ENCODE peak calls at places on chromosome 19, in seven cellular contexts. X is fibroblast of lung, P is astrocyte, H is breast epithelium, S is RWPE1, K is stomach, W is tibial artery. Q is an unnamed sample.

GRCh38 chr19:50817941-50818858 is 5.4 kb downstream of the KLK1 start:
- DNase-seq in P (no peak), S (no peak), W (no peak), X (no peak), H (no peak), K (peak; percentile 48), Q (no peak)

GRCh38 chr19:13127811-13128575 is 9.9 kb downstream of the NACC1 start:
- DNase-seq in K (no peak), P (no peak), W (no peak), S (no peak), X (no peak), H (no peak), Q (no peak)

GRCh38 chr19:21568816-21569496 is 63.6 kb downstream of the ZNF429 start:
- DNase-seq in W (peak; percentile 94), X (peak; percentile 92), H (peak; percentile 94), S (no peak), P (peak; percentile 89), K (peak; percentile 83), Q (peak; percentile 90)

GRCh38 chr19:41334793-41335192 is 18.9 kb downstream of the TGFB1 start:
- DNase-seq in X (no peak), K (no peak), S (no peak), W (no peak), P (no peak), H (no peak), Q (no peak)

GRCh38 chr19:30692517-30692870 is 320.3 kb downstream of the ZNF536 start:
- DNase-seq in W (no peak), X (no peak), P (no peak), H (no peak), S (no peak), K (no peak), Q (peak; percentile 56)

GRCh38 chr19:32287811-32288227 is 57.6 kb upstream of the ZNF507 start:
- DNase-seq in X (peak; percentile 8), W (peak; percentile 72), H (peak; percentile 21), P (peak; percentile 2), S (no peak), K (peak; percentile 52), Q (peak; percentile 75)

GRCh38 chr19:38736413-38737280 is 7.6 kb downstream of the CAPN12 start:
- DNase-seq in H (peak; percentile 75), S (peak; percentile 59), W (no peak), P (no peak), K (peak; percentile 83), X (peak; percentile 45), Q (no peak)

GRCh38 chr19:4449022-4449825 is 8.4 kb downstream of the UBXN6 start:
- DNase-seq in W (peak; percentile 85), P (no peak), X (no peak), H (peak; percentile 66), K (no peak), S (no peak), Q (peak; percentile 77)

GRCh38 chr19:322616-323015 is 22.0 kb downstream of the MIER2 start:
- DNase-seq in X (no peak), S (no peak), K (no peak), H (no peak), W (peak; percentile 4), P (no peak), Q (no peak)

GRCh38 chr19:11530432-11530831 is 1.5 kb upstream of the ECSIT start:
- DNase-seq in W (peak; percentile 90), P (peak; percentile 68), H (peak; percentile 67), K (peak; percentile 80), S (peak; percentile 84), X (peak; percentile 82), Q (no peak)

GRCh38 chr19:17796013-17796837 is 1.3 kb downstream of the B3GNT3 start:
- DNase-seq in K (peak; percentile 77), H (no peak), P (no peak), W (no peak), S (no peak), X (no peak), Q (no peak)

GRCh38 chr19:33876619-33877018 is 79.9 kb downstream of the KCTD15 start:
- DNase-seq in S (no peak), X (no peak), H (no peak), W (no peak), P (no peak), K (no peak), Q (peak; percentile 18)

GRCh38 chr19:33878136-33878535 is 81.5 kb downstream of the KCTD15 start:
- DNase-seq in P (no peak), S (no peak), H (no peak), K (no peak), X (no peak), W (no peak), Q (no peak)

GRCh38 chr19:33876192-33876591 is 79.5 kb downstream of the KCTD15 start:
- DNase-seq in P (no peak), H (no peak), K (no peak), W (no peak), X (no peak), S (no peak), Q (no peak)

GRCh38 chr19:33878912-33879810 is 82.5 kb downstream of the KCTD15 start:
- DNase-seq in P (no peak), K (no peak), W (no peak), X (no peak), H (no peak), S (no peak), Q (no peak)

DNA sequence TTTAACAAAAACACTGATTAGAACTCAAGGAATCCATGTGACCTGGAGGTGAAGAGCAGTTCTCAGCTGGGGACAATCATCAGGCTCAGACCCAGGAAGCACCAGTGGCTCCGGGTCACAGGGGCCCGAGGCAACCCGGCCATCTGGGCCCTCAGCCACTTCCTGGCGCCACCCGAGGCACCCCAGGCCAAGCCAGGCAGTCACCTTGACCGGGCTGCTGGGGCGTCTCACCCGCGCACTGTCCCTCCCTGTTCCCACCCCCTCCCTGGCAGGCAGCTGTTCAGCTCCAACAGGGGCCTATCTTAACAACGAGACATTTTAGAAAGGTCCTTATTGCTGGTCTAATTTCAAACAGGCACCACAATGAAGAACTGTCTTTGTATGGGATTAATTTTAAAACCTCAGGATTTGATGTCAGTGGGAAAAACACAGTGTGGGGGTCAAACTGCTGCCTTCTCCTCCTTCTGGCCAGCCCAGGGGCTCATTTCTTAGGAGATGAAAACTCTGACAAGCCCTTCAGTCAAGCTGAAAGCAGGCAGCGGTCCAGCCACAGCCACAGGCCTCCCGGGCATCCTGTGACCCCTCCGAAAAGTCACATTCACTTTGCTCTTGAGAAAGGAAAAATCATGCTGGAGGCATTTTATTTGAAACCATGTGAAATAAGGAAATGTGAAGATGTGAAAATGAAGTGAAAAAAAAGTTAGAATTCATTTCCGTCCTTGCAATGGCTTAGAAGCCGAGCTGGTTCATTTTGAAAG is 83.3 kb downstream of the KCTD15 start:
- DNase-seq in W (no peak), S (no peak), P (no peak), K (no peak), H (no peak), X (no peak), Q (no peak)
- H3K27ac ChIP-seq in W (no peak overlapping the region), S (no peak overlapping the region), P (no peak overlapping the region), K (no peak overlapping the region), H (peak overlapping the region; percentile 88), X (no peak overlapping the region), Q (no peak overlapping the region)

DNA sequence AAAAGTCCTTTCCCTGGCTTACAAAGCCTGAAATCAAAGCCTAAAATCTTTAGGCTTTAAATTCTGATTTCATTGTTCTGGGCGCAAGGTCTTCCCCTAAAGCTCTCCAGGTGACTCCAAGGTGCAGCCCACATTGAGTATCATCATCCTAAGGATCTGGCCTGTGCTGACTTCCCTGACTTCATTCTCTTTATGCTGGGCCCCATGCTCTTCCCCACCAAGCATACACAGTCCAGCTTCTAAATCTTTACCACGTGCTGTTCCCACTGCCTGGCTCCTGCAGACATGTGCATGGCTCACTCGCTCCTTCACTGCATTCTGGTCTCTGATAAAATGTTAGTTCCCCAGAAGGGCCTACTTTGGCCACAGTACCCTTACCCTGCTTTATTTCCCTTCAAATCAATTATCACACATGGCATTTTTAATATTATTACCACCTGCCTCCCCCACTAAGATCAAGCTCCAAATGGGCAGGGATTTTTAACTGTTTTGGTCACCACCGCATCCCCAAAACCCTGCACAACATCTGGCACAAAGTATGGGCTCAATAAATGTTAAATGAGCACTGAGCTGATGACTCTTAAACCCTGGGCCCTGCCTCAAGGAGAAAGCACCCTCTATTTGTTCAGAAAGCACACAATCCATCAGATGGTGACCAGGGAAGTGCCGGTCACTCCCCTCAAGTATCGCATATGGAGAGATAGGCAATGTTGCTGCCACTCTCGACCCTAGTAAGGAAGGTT is 3.3 kb downstream of the FBL start:
- DNase-seq in W (no peak), X (no peak), H (no peak), K (no peak), S (no peak), P (no peak), Q (no peak)
- H3K27ac ChIP-seq in W (no peak overlapping the region), X (no peak overlapping the region), H (no peak overlapping the region), K (no peak overlapping the region), S (peak overlapping the region; percentile 40), P (no peak overlapping the region), Q (peak overlapping the region; percentile 78)

GRCh38 chr19:3096267-3096901 is 2.2 kb downstream of the GNA11 start:
- DNase-seq in P (no peak), W (no peak), K (no peak), X (no peak), S (no peak), H (no peak), Q (no peak)
- H3K27ac ChIP-seq in P (no peak overlapping the region), W (peak overlapping the region; percentile 68), K (no peak overlapping the region), X (no peak overlapping the region), S (peak overlapping the region; percentile 82), H (peak overlapping the region; percentile 96), Q (peak overlapping the region; percentile 90)

GRCh38 chr19:7872306-7873204 is 1.6 kb downstream of the PRR36 start:
- DNase-seq in X (no peak), K (no peak), H (no peak), P (no peak), W (no peak), S (no peak), Q (no peak)

GRCh38 chr19:7870571-7871279 is 3.5 kb downstream of the PRR36 start:
- DNase-seq in S (peak; percentile 77), H (peak; percentile 84), P (no peak), K (peak; percentile 60), W (no peak), X (peak; percentile 27), Q (no peak)

GRCh38 chr19:7869910-7870511 is 4.2 kb downstream of the PRR36 start:
- DNase-seq in W (no peak), H (peak; percentile 78), X (no peak), P (no peak), S (peak; percentile 30), K (peak; percentile 68), Q (no peak)

GRCh38 chr19:7871280-7871529 is 3.0 kb downstream of the PRR36 start:
- DNase-seq in X (no peak), H (no peak), K (no peak), P (no peak), W (no peak), S (peak; percentile 81), Q (no peak)

DNA sequence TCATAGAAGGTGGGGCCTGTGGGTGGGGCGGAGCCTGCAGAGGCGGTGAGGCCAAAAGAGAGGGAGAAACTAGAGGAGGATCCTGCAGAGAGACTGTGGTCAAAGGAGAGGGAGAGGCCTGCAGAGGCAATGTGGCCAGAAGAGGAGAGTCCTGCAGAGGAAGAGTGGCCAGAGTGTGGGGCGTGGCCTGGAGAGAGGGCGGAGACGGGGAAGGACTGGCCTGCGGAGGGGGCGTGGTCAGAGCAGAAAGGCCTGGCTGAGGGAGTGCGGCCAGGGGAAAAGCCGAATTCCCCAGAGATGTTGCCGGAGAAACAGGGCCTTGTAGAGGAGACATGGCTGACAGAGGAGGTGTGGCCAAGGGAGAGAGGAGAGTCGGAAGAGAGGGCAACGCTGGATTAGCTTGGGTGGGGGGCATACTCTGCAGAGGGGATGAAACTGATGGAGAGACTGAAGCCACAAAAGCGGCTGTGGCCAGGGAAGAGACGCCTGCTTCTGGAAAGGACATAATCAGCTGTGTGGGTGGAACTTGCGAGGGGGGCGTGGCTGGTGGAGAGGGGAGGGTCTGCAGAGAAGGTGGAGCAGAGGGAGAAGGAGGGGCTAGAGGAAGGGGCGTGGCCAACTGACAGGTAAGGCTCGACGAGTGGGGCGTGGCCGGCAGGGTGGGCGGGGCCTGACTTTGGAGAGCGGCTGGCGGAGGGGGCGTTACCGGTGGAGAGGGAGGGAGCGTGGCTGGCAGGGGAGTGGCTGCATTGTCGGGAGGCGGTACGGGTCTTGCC is 2.5 kb downstream of the PRR36 start:
- DNase-seq in W (peak; percentile 91), H (peak; percentile 97), P (peak; percentile 78), S (peak; percentile 86), K (peak; percentile 97), X (peak; percentile 85), Q (peak; percentile 36)
- H3K27ac ChIP-seq in W (no peak overlapping the region), H (peak overlapping the region; percentile 28), P (no peak overlapping the region), S (peak overlapping the region; percentile 89), K (peak overlapping the region; percentile 75), X (peak overlapping the region; percentile 16), Q (no peak overlapping the region)